ENCODE peak calls at places on chromosomes 7 and 10, in six cellular contexts. P, B, D, Y, J and Q are unnamed samples.
A peak's percentile ranks its signal among the peaks of the same experiment; 100 is the strongest.

GRCh38 chr7:79298145-79298760 is 155.2 kb downstream of the MAGI2 start:
- DNase-seq in D (peak; percentile 28), Y (no peak), P (no peak), J (peak; percentile 9), B (peak; percentile 9), Q (peak; percentile 68)

GRCh38 chr10:127996586-127996985 is 89.7 kb downstream of the PTPRE start:
- DNase-seq in Y (no peak), P (no peak), D (no peak), J (no peak), B (no peak), Q (no peak)

GRCh38 chr7:26345202-26345601 is 53.5 kb downstream of the SNX10 start:
- DNase-seq in Y (no peak), J (no peak), P (no peak), D (no peak), B (no peak), Q (no peak)

GRCh38 chr10:43055991-43056567 is 20.8 kb upstream of the RET start:
- DNase-seq in P (no peak), J (no peak), D (no peak), Y (peak; percentile 35), B (no peak), Q (no peak)

GRCh38 chr7:144454256-144455039 is 51.0 kb upstream of the NOBOX start:
- DNase-seq in D (peak; percentile 8), B (peak; percentile 15), P (no peak), Y (no peak), J (no peak), Q (no peak)

GRCh38 chr10:129861776-129862530 is 102.1 kb downstream of the EBF3 start:
- DNase-seq in B (no peak), Y (no peak), P (no peak), D (no peak), J (no peak), Q (no peak)

GRCh38 chr7:85103962-85104361 is 82.9 kb downstream of the SEMA3D start:
- DNase-seq in D (peak; percentile 8), P (no peak), J (no peak), B (no peak), Y (no peak), Q (no peak)

GRCh38 chr10:19828278-19829049 is 12.2 kb downstream of the PLXDC2 start:
- DNase-seq in Y (no peak), P (no peak), D (no peak), J (no peak), B (no peak), Q (no peak)

GRCh38 chr10:1736180-1736971 is 949 bp downstream of the ADARB2 start:
- DNase-seq in B (no peak), Y (no peak), P (no peak), J (no peak), D (no peak), Q (no peak)

GRCh38 chr7:129271500-129272355 is 46.9 kb downstream of the AHCYL2 start:
- DNase-seq in D (peak; percentile 38), B (peak; percentile 46), J (peak; percentile 74), P (peak; percentile 46), Y (no peak), Q (peak; percentile 28)

GRCh38 chr10:114953047-114953446 is 15.1 kb downstream of the TRUB1 start:
- DNase-seq in B (no peak), J (no peak), Y (no peak), D (no peak), P (no peak), Q (no peak)

GRCh38 chr7:12257582-12257981 is 46.5 kb downstream of the TMEM106B start:
- DNase-seq in J (peak; percentile 56), P (no peak), B (no peak), D (no peak), Y (no peak), Q (no peak)

GRCh38 chr10:49606981-49607535 is 3.1 kb upstream of the SLC18A3 start:
- DNase-seq in P (no peak), Y (peak; percentile 89), J (peak; percentile 50), B (no peak), D (no peak), Q (peak; percentile 42)

GRCh38 chr7:7668708-7669107 is 28.2 kb downstream of the UMAD1 start:
- DNase-seq in J (no peak), D (no peak), P (no peak), Y (no peak), B (no peak), Q (no peak)

GRCh38 chr7:18927134-18927533 is 190.3 kb downstream of the TWIST1 start:
- DNase-seq in P (no peak), Y (no peak), D (no peak), J (no peak), B (no peak), Q (no peak)

GRCh38 chr7:138889566-138889965 is 91.6 kb upstream of the ATP6V0A4 start:
- DNase-seq in J (no peak), P (no peak), Y (no peak), D (no peak), B (no peak), Q (no peak)

GRCh38 chr10:62384057-62384446 is 9.9 kb downstream of the ZNF365 start:
- DNase-seq in Y (no peak), D (peak; percentile 85), J (no peak), P (no peak), B (no peak), Q (peak; percentile 10)